ENCODE peak calls at places on chromosomes 4 and X, in ten cellular contexts. M is GM13977, C is AG09319, N is NCI-H2029, Q is NCI-H1105, W is ACHN, T is EH, Z is stomach, D is head of caudate nucleus, V is LoVo. I is an unnamed sample.
A peak's percentile ranks its signal among the peaks of the same experiment; 100 is the strongest.

GRCh38 chrX:53440631-53441517 is 6.7 kb upstream of the HSD17B10 start:
- DNase-seq in T (peak; percentile 53), D (peak; percentile 63), M (peak; percentile 14), W (no peak), N (no peak), C (no peak), Q (no peak), Z (peak; percentile 53), V (peak; percentile 51), I (peak; percentile 54)

GRCh38 chr4:189912170-189912569 is 28.5 kb upstream of the FRG1 start:
- DNase-seq in Z (no peak), D (no peak), Q (no peak), C (no peak), T (peak; percentile 3), M (no peak), W (peak; percentile 10), V (no peak), N (no peak), I (peak; percentile 4)

GRCh38 chr4:90824266-90825167 is 697.3 kb downstream of the CCSER1 start:
- DNase-seq in T (no peak), N (no peak), V (no peak), M (no peak), Q (no peak), W (no peak), C (no peak), D (no peak), Z (no peak), I (no peak)

GRCh38 chrX:54785901-54786300 is 12.2 kb downstream of the ITIH6 start:
- DNase-seq in Z (no peak), M (no peak), N (no peak), W (peak; percentile 14), Q (no peak), C (no peak), V (no peak), D (no peak), T (peak; percentile 19), I (peak; percentile 17)

GRCh38 chr4:6888506-6889071 is 21.0 kb upstream of the TBC1D14 start:
- DNase-seq in V (no peak), Z (peak; percentile 2), W (no peak), M (no peak), C (no peak), T (no peak), N (no peak), Q (no peak), D (no peak), I (no peak)

GRCh38 chr4:84597450-84597849 is 14.5 kb downstream of the CDS1 start:
- DNase-seq in N (no peak), Q (no peak), C (no peak), V (peak; percentile 34), W (no peak), Z (no peak), M (no peak), D (no peak), T (no peak), I (no peak)

GRCh38 chr4:8238061-8238511 is 31.5 kb upstream of the HTRA3 start:
- DNase-seq in T (no peak), M (no peak), N (no peak), C (no peak), D (no peak), Q (no peak), Z (peak; percentile 45), W (no peak), V (no peak), I (no peak)

GRCh38 chr4:154478128-154478527 is 13.5 kb downstream of the DCHS2 start:
- DNase-seq in N (no peak), Z (no peak), C (no peak), W (no peak), T (no peak), D (no peak), V (no peak), Q (no peak), M (no peak), I (no peak)

GRCh38 chr4:176319704-176320339 is at the start of gene SPCS3:
- DNase-seq in W (peak; percentile 95), T (peak; percentile 94), C (peak; percentile 83), V (peak; percentile 94), Z (peak; percentile 97), M (peak; percentile 97), D (peak; percentile 98), N (peak; percentile 89), Q (peak; percentile 84), I (peak; percentile 97)

GRCh38 chrX:56800801-56801200 is 71.8 kb downstream of the NBDY start:
- DNase-seq in C (no peak), N (no peak), D (no peak), W (no peak), V (no peak), M (peak; percentile 34), T (no peak), Z (no peak), Q (no peak), I (peak; percentile 40)

GRCh38 chr4:81454498-81454897 is 17.2 kb downstream of the RASGEF1B start:
- DNase-seq in C (no peak), V (peak; percentile 30), Z (no peak), W (peak; percentile 27), D (no peak), N (no peak), Q (no peak), T (no peak), M (no peak), I (peak; percentile 38)

GRCh38 chrX:129769467-129770154 is 10.1 kb upstream of the SASH3 start:
- DNase-seq in Z (no peak), N (no peak), M (peak; percentile 64), W (no peak), Q (no peak), V (no peak), T (no peak), C (no peak), D (no peak), I (no peak)

GRCh38 chr4:189202869-189203271 is 737.8 kb upstream of the FRG1 start:
- DNase-seq in Q (no peak), C (no peak), T (peak; percentile 64), V (no peak), Z (no peak), M (no peak), N (no peak), W (no peak), D (no peak), I (no peak)

GRCh38 chrX:23952401-23952800 is 44.6 kb downstream of the CXorf58 start:
- DNase-seq in W (no peak), D (no peak), Z (no peak), Q (no peak), M (no peak), N (no peak), V (no peak), C (no peak), T (no peak), I (peak; percentile 31)

GRCh38 chrX:49230500-49231232 is 2.5 kb downstream of the CACNA1F start:
- DNase-seq in C (no peak), T (no peak), M (peak; percentile 81), N (peak; percentile 7), V (peak; percentile 58), Q (no peak), D (peak; percentile 42), Z (peak; percentile 79), W (no peak), I (peak; percentile 25)

GRCh38 chrX:38817004-38817703 is 15.9 kb downstream of the MID1IP1 start:
- DNase-seq in W (no peak), C (no peak), N (peak; percentile 13), Q (no peak), M (no peak), D (peak; percentile 36), V (no peak), T (peak; percentile 70), Z (no peak), I (peak; percentile 22)

GRCh38 chrX:40772290-40772689 is 36.9 kb upstream of the MED14 start:
- DNase-seq in M (no peak), Z (no peak), D (no peak), T (peak; percentile 68), N (no peak), Q (no peak), V (peak; percentile 4), W (no peak), C (no peak), I (no peak)

GRCh38 chrX:19272452-19272851 is 71.3 kb upstream of the PDHA1 start:
- DNase-seq in V (no peak), T (peak; percentile 4), W (peak; percentile 1), M (no peak), D (no peak), Q (no peak), N (no peak), Z (no peak), C (no peak), I (no peak)

GRCh38 chr4:38805530-38806145 is 1.0 kb upstream of the TLR1 start:
- DNase-seq in M (peak; percentile 67), Z (no peak), C (no peak), T (peak; percentile 32), D (peak; percentile 45), W (no peak), V (no peak), N (peak; percentile 18), Q (no peak), I (no peak)

GRCh38 chr4:169225058-169225751 is 45.6 kb downstream of the SH3RF1 start:
- DNase-seq in Z (no peak), T (peak; percentile 98), V (peak; percentile 90), C (peak; percentile 57), M (no peak), Q (no peak), N (no peak), W (peak; percentile 93), D (no peak), I (peak; percentile 80)

GRCh38 chr4:143404555-143404954 is 67.9 kb downstream of the GAB1 start:
- DNase-seq in D (no peak), C (no peak), Z (no peak), T (no peak), W (no peak), N (no peak), Q (no peak), V (no peak), M (peak; percentile 15), I (no peak)

I was measured in A673.